ENCODE peak calls at places on chromosomes 5 and 9, in seven cellular contexts. One of them, this sample, is unnamed.

GRCh38 chr9:88583901-88584596 is 49.1 kb downstream of the NXNL2 start:
- DNase-seq in naive B cell: no peak
- DNase-seq in iris pigment epithelial cell: peak
- DNase-seq in stromal cell of bone marrow: peak
- DNase-seq in pulmonary artery endothelial cell: no peak
- DNase-seq in activated CD4-positive, CD25-positive, alpha-beta regulatory T cell: no peak
- DNase-seq in stimulated activated CD4-positive, alpha-beta T cell treated with anti-CD3 and anti-CD28 coated beads, Interleukin-4, amount 100 ng/mL, for 1 hour: no peak
- DNase-seq in this sample: no peak

GRCh38 chr9:101449071-101449721 is 13.6 kb upstream of the ALDOB start:
- DNase-seq in naive B cell: peak
- DNase-seq in iris pigment epithelial cell: peak
- DNase-seq in stromal cell of bone marrow: no peak
- DNase-seq in pulmonary artery endothelial cell: no peak
- DNase-seq in activated CD4-positive, CD25-positive, alpha-beta regulatory T cell: no peak
- DNase-seq in stimulated activated CD4-positive, alpha-beta T cell treated with anti-CD3 and anti-CD28 coated beads, Interleukin-4, amount 100 ng/mL, for 1 hour: peak
- DNase-seq in this sample: no peak

GRCh38 chr5:175464414-175465233 is 13.7 kb upstream of the SFXN1 start:
- DNase-seq in naive B cell: no peak
- DNase-seq in iris pigment epithelial cell: peak
- DNase-seq in stromal cell of bone marrow: no peak
- DNase-seq in pulmonary artery endothelial cell: no peak
- DNase-seq in activated CD4-positive, CD25-positive, alpha-beta regulatory T cell: peak
- DNase-seq in stimulated activated CD4-positive, alpha-beta T cell treated with anti-CD3 and anti-CD28 coated beads, Interleukin-4, amount 100 ng/mL, for 1 hour: peak
- DNase-seq in this sample: no peak

GRCh38 chr9:90001756-90002155 is 396.9 kb downstream of the GADD45G start:
- DNase-seq in naive B cell: no peak
- DNase-seq in iris pigment epithelial cell: no peak
- DNase-seq in stromal cell of bone marrow: no peak
- DNase-seq in pulmonary artery endothelial cell: no peak
- DNase-seq in activated CD4-positive, CD25-positive, alpha-beta regulatory T cell: no peak
- DNase-seq in stimulated activated CD4-positive, alpha-beta T cell treated with anti-CD3 and anti-CD28 coated beads, Interleukin-4, amount 100 ng/mL, for 1 hour: no peak
- DNase-seq in this sample: no peak

GRCh38 chr5:94524841-94525697 is 93.3 kb downstream of the KIAA0825 start:
- DNase-seq in naive B cell: peak
- DNase-seq in iris pigment epithelial cell: peak
- DNase-seq in stromal cell of bone marrow: no peak
- DNase-seq in pulmonary artery endothelial cell: peak
- DNase-seq in activated CD4-positive, CD25-positive, alpha-beta regulatory T cell: no peak
- DNase-seq in stimulated activated CD4-positive, alpha-beta T cell treated with anti-CD3 and anti-CD28 coated beads, Interleukin-4, amount 100 ng/mL, for 1 hour: no peak
- DNase-seq in this sample: peak

GRCh38 chr9:133050142-133050541 is 11.6 kb upstream of the CEL start:
- DNase-seq in naive B cell: no peak
- DNase-seq in iris pigment epithelial cell: peak
- DNase-seq in stromal cell of bone marrow: no peak
- DNase-seq in pulmonary artery endothelial cell: no peak
- DNase-seq in activated CD4-positive, CD25-positive, alpha-beta regulatory T cell: no peak
- DNase-seq in stimulated activated CD4-positive, alpha-beta T cell treated with anti-CD3 and anti-CD28 coated beads, Interleukin-4, amount 100 ng/mL, for 1 hour: no peak
- DNase-seq in this sample: no peak

GRCh38 chr5:79011219-79011836 is 26.2 kb upstream of the ARSB start:
- DNase-seq in naive B cell: no peak
- DNase-seq in iris pigment epithelial cell: peak
- DNase-seq in stromal cell of bone marrow: peak
- DNase-seq in pulmonary artery endothelial cell: no peak
- DNase-seq in activated CD4-positive, CD25-positive, alpha-beta regulatory T cell: no peak
- DNase-seq in stimulated activated CD4-positive, alpha-beta T cell treated with anti-CD3 and anti-CD28 coated beads, Interleukin-4, amount 100 ng/mL, for 1 hour: no peak
- DNase-seq in this sample: no peak

GRCh38 chr5:179162351-179163235 is 102.4 kb downstream of the ZNF354C start:
- DNase-seq in naive B cell: no peak
- DNase-seq in iris pigment epithelial cell: no peak
- DNase-seq in stromal cell of bone marrow: no peak
- DNase-seq in pulmonary artery endothelial cell: no peak
- DNase-seq in activated CD4-positive, CD25-positive, alpha-beta regulatory T cell: no peak
- DNase-seq in stimulated activated CD4-positive, alpha-beta T cell treated with anti-CD3 and anti-CD28 coated beads, Interleukin-4, amount 100 ng/mL, for 1 hour: no peak
- DNase-seq in this sample: no peak

GRCh38 chr5:137563646-137564474 is 64.7 kb upstream of the SPOCK1 start:
- DNase-seq in naive B cell: no peak
- DNase-seq in iris pigment epithelial cell: peak
- DNase-seq in stromal cell of bone marrow: peak
- DNase-seq in pulmonary artery endothelial cell: peak
- DNase-seq in activated CD4-positive, CD25-positive, alpha-beta regulatory T cell: no peak
- DNase-seq in stimulated activated CD4-positive, alpha-beta T cell treated with anti-CD3 and anti-CD28 coated beads, Interleukin-4, amount 100 ng/mL, for 1 hour: no peak
- DNase-seq in this sample: peak

GRCh38 chr5:68248896-68249295 is 33.3 kb downstream of the PIK3R1 start:
- DNase-seq in naive B cell: no peak
- DNase-seq in iris pigment epithelial cell: no peak
- DNase-seq in stromal cell of bone marrow: no peak
- DNase-seq in pulmonary artery endothelial cell: peak
- DNase-seq in activated CD4-positive, CD25-positive, alpha-beta regulatory T cell: no peak
- DNase-seq in stimulated activated CD4-positive, alpha-beta T cell treated with anti-CD3 and anti-CD28 coated beads, Interleukin-4, amount 100 ng/mL, for 1 hour: no peak
- DNase-seq in this sample: no peak

GRCh38 chr5:15290953-15291352 is 209.0 kb upstream of the FBXL7 start:
- DNase-seq in naive B cell: no peak
- DNase-seq in iris pigment epithelial cell: no peak
- DNase-seq in stromal cell of bone marrow: no peak
- DNase-seq in pulmonary artery endothelial cell: no peak
- DNase-seq in activated CD4-positive, CD25-positive, alpha-beta regulatory T cell: no peak
- DNase-seq in stimulated activated CD4-positive, alpha-beta T cell treated with anti-CD3 and anti-CD28 coated beads, Interleukin-4, amount 100 ng/mL, for 1 hour: no peak
- DNase-seq in this sample: no peak

GRCh38 chr5:111681414-111681790 is 75.6 kb downstream of the NREP start:
- DNase-seq in naive B cell: no peak
- DNase-seq in iris pigment epithelial cell: peak
- DNase-seq in stromal cell of bone marrow: no peak
- DNase-seq in pulmonary artery endothelial cell: no peak
- DNase-seq in activated CD4-positive, CD25-positive, alpha-beta regulatory T cell: no peak
- DNase-seq in stimulated activated CD4-positive, alpha-beta T cell treated with anti-CD3 and anti-CD28 coated beads, Interleukin-4, amount 100 ng/mL, for 1 hour: no peak
- DNase-seq in this sample: no peak

GRCh38 chr9:2066312-2067273 is 51.4 kb downstream of the SMARCA2 start:
- DNase-seq in naive B cell: peak
- DNase-seq in iris pigment epithelial cell: peak
- DNase-seq in stromal cell of bone marrow: no peak
- DNase-seq in pulmonary artery endothelial cell: no peak
- DNase-seq in activated CD4-positive, CD25-positive, alpha-beta regulatory T cell: no peak
- DNase-seq in stimulated activated CD4-positive, alpha-beta T cell treated with anti-CD3 and anti-CD28 coated beads, Interleukin-4, amount 100 ng/mL, for 1 hour: no peak
- DNase-seq in this sample: no peak

GRCh38 chr5:149018909-149019443 is 43.9 kb downstream of the SH3TC2 start:
- DNase-seq in naive B cell: no peak
- DNase-seq in iris pigment epithelial cell: peak
- DNase-seq in stromal cell of bone marrow: no peak
- DNase-seq in pulmonary artery endothelial cell: no peak
- DNase-seq in activated CD4-positive, CD25-positive, alpha-beta regulatory T cell: no peak
- DNase-seq in stimulated activated CD4-positive, alpha-beta T cell treated with anti-CD3 and anti-CD28 coated beads, Interleukin-4, amount 100 ng/mL, for 1 hour: no peak
- DNase-seq in this sample: peak

GRCh38 chr5:77943851-77944250 is 167.7 kb upstream of the TBCA start:
- DNase-seq in naive B cell: no peak
- DNase-seq in iris pigment epithelial cell: no peak
- DNase-seq in stromal cell of bone marrow: no peak
- DNase-seq in pulmonary artery endothelial cell: no peak
- DNase-seq in activated CD4-positive, CD25-positive, alpha-beta regulatory T cell: no peak
- DNase-seq in stimulated activated CD4-positive, alpha-beta T cell treated with anti-CD3 and anti-CD28 coated beads, Interleukin-4, amount 100 ng/mL, for 1 hour: no peak
- DNase-seq in this sample: no peak

GRCh38 chr5:20832204-20833080 is 844.4 kb upstream of the CDH18 start:
- DNase-seq in naive B cell: no peak
- DNase-seq in iris pigment epithelial cell: no peak
- DNase-seq in stromal cell of bone marrow: no peak
- DNase-seq in pulmonary artery endothelial cell: no peak
- DNase-seq in activated CD4-positive, CD25-positive, alpha-beta regulatory T cell: no peak
- DNase-seq in stimulated activated CD4-positive, alpha-beta T cell treated with anti-CD3 and anti-CD28 coated beads, Interleukin-4, amount 100 ng/mL, for 1 hour: no peak
- DNase-seq in this sample: no peak

GRCh38 chr5:41848983-41849382 is 21.2 kb downstream of the OXCT1 start:
- DNase-seq in naive B cell: no peak
- DNase-seq in iris pigment epithelial cell: no peak
- DNase-seq in stromal cell of bone marrow: no peak
- DNase-seq in pulmonary artery endothelial cell: no peak
- DNase-seq in activated CD4-positive, CD25-positive, alpha-beta regulatory T cell: no peak
- DNase-seq in stimulated activated CD4-positive, alpha-beta T cell treated with anti-CD3 and anti-CD28 coated beads, Interleukin-4, amount 100 ng/mL, for 1 hour: no peak
- DNase-seq in this sample: no peak